ENCODE peak calls at places on chromosomes 13 and 19, in eight cellular contexts. K, Z, C, N, E, F, L and X are unnamed samples.

GRCh38 chr13:28347456-28348371 is 147.2 kb downstream of the FLT1 start:
- DNase-seq in K (no peak), Z (no peak), C (no peak), N (no peak), E (no peak), F (peak), L (no peak), X (peak)

GRCh38 chr13:31639443-31640163 is 99.7 kb upstream of the RXFP2 start:
- DNase-seq in K (no peak), Z (no peak), C (no peak), N (no peak), E (no peak), F (peak), L (no peak), X (no peak)

GRCh38 chr19:10238172-10238783 is 7.1 kb upstream of the S1PR2 start:
- DNase-seq in K (no peak), Z (no peak), C (peak), N (no peak), E (peak), F (peak), L (no peak), X (no peak)

GRCh38 chr19:54029930-54030490 is 33.7 kb downstream of the VSTM1 start:
- DNase-seq in K (peak), Z (no peak), C (no peak), N (peak), E (no peak), F (peak), L (peak), X (no peak)

GRCh38 chr19:50313812-50314536 is 15.2 kb downstream of the KCNC3 start:
- DNase-seq in K (no peak), Z (no peak), C (no peak), N (peak), E (no peak), F (no peak), L (no peak), X (no peak)

GRCh38 chr13:74575729-74576125 is 441.5 kb upstream of the KLF12 start:
- DNase-seq in K (peak), Z (peak), C (peak), N (peak), E (no peak), F (peak), L (peak), X (peak)

GRCh38 chr13:94309997-94310842 is 169.3 kb downstream of the DCT start:
- DNase-seq in K (no peak), Z (no peak), C (no peak), N (no peak), E (peak), F (peak), L (no peak), X (peak)

GRCh38 chr19:932647-933552 is 7.1 kb downstream of the ARID3A start:
- DNase-seq in K (no peak), Z (no peak), C (peak), N (peak), E (peak), F (peak), L (no peak), X (peak)

GRCh38 chr13:72886272-72887062 is 104.5 kb downstream of the PIBF1 start:
- DNase-seq in K (no peak), Z (no peak), C (no peak), N (no peak), E (no peak), F (peak), L (no peak), X (peak)

GRCh38 chr13:39016789-39017188 is 21.1 kb downstream of the PROSER1 start:
- DNase-seq in K (no peak), Z (no peak), C (no peak), N (peak), E (no peak), F (peak), L (no peak), X (no peak)

GRCh38 chr19:1833540-1833939 is 14.7 kb downstream of the REXO1 start:
- DNase-seq in K (no peak), Z (no peak), C (no peak), N (no peak), E (no peak), F (no peak), L (no peak), X (no peak)

GRCh38 chr13:69425235-69425634 is 682.4 kb upstream of the ATXN8OS start:
- DNase-seq in K (no peak), Z (no peak), C (no peak), N (no peak), E (no peak), F (no peak), L (no peak), X (no peak)

GRCh38 chr19:45154064-45154827 is 6.5 kb downstream of the NKPD1 start:
- DNase-seq in K (no peak), Z (no peak), C (no peak), N (no peak), E (no peak), F (peak), L (no peak), X (peak)

GRCh38 chr19:44636439-44637389 is 7.0 kb upstream of the PVR start:
- DNase-seq in K (no peak), Z (no peak), C (no peak), N (no peak), E (no peak), F (no peak), L (no peak), X (no peak)

GRCh38 chr13:66811445-66811844 is 418.7 kb downstream of the PCDH9 start:
- DNase-seq in K (no peak), Z (no peak), C (no peak), N (no peak), E (no peak), F (no peak), L (no peak), X (no peak)
- TF ChIP-seq CTCF in K (no peak), Z (no peak), C (no peak), N (no peak), E (no peak), F (no peak), L (no peak), X (no peak)

GRCh38 chr13:23579072-23579885 is 9.1 kb downstream of the TNFRSF19 start:
- DNase-seq in K (peak), Z (peak), C (peak), N (peak), E (peak), F (peak), L (peak), X (peak)
- TF ChIP-seq CTCF in K (no peak), Z (no peak), C (no peak), N (no peak), E (no peak), F (no peak), L (no peak), X (no peak)

DNA sequence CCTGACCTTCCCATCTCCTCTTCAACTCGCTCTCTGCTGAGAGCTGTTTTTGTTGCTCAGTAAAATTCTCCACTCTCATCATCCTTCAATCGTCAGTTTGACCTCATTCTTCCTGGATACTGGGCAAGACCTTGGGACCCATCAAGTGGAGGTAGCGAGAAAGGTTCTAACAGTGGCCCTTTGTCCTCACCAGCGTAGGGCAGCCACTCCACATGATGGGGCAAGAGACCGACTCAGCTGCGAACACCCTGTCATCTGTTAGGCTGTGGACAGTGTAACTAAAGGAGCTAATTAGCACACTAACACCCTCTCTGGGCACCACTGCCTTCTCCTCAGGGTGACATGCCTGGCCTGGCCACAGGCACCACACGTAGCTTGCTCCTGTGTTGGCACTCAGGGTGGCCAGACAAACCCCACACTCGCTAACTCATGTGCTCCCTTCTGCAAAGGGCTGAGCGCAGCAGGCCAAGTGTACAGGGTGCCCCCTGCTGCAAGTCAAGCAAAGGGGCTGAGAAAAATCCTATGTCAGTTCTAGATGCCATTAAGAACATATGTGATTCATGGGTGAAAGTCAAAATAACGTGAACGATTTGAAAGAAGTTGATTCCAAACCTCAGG is 1216.0 kb downstream of the SLITRK5 start:
- DNase-seq in K (no peak), Z (no peak), C (peak), N (no peak), E (no peak), F (no peak), L (no peak), X (no peak)
- TF ChIP-seq CTCF in K (no peak), Z (no peak), C (no peak), N (no peak), E (no peak), F (no peak), L (peak), X (no peak)

GRCh38 chr13:29418026-29418425 is 177.5 kb downstream of the SLC7A1 start:
- DNase-seq in K (no peak), Z (no peak), C (no peak), N (no peak), E (no peak), F (no peak), L (no peak), X (no peak)
- TF ChIP-seq CTCF in K (no peak), Z (no peak), C (no peak), N (peak), E (no peak), F (no peak), L (no peak), X (no peak)

DNA sequence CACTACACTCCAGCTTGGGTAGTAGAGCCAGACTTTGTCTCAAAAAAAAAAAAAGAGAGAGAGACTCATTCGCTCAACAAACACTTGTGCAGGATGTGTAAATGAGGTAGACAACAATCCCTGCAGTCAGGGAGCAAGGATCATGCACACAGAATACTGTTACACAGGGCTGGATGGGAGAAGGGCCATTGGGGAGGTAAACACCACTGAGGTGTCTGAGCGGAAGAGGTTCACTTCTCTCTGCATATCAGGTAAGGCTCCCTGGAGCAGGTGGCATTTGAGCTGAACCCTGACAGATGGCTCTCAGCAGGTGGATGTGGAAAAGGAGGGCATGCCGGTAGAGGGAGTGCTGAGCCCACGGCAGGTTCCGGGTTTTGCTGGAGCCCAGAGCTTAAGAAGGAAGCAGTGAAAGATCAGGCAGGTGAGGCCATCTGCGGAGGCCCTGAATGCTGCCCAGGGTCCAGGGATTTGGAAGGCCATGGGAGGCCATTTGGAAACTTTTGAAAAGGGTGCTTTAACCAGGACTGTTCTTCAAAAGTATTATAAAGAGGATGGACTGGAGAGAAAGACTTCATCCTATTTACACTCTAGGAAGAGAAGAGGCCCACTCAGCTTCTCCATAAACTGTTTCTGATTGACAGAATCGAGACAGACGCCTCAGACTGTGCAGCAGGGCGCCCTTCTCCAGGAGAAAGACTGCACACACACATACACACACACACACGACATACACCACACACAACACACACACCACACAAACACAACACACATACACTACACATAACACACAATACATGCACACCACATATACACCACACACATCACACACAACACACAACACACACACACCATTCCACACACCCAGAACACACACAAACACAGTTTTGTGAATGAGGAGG is 199.4 kb downstream of the USP12 start:
- DNase-seq in K (no peak), Z (no peak), C (no peak), N (peak), E (no peak), F (peak), L (no peak), X (peak)
- TF ChIP-seq CTCF in K (no peak), Z (no peak), C (no peak), N (peak), E (peak), F (peak), L (peak), X (peak)

GRCh38 chr19:56671613-56671994 is at the start of gene ZNF835:
- DNase-seq in K (peak), Z (peak), C (peak), N (no peak), E (no peak), F (no peak), L (no peak), X (no peak)
- TF ChIP-seq CTCF in K (no peak), Z (no peak), C (peak), N (no peak), E (no peak), F (no peak), L (no peak), X (no peak)

DNA sequence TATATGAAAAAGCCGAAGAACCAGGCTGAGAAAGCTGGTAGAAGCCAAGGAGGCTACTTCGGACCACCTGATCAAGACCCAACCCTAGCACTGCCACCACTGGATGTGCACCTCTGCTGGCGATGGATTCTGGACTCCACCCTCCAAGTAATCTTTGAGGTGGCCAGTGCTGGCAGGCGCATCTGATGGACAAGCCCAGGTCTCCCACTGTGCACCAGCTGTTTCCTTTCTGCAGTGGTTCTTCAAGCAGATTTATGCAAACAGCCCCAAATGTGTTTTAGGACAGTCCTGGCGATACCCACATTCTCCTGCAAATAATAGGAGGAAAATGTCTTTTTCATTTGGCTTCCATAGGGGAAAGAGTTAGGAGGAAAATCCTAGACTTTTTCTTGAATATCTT is 172.3 kb downstream of the SHISA2 start:
- DNase-seq in K (no peak), Z (no peak), C (no peak), N (no peak), E (no peak), F (no peak), L (no peak), X (no peak)
- TF ChIP-seq CTCF in K (no peak), Z (no peak), C (no peak), N (no peak), E (no peak), F (no peak), L (no peak), X (no peak)

GRCh38 chr13:99828114-99828513 is 143.5 kb downstream of the ZIC5 start:
- DNase-seq in K (no peak), Z (no peak), C (no peak), N (no peak), E (no peak), F (no peak), L (no peak), X (no peak)

GRCh38 chr13:99834246-99834645 is 137.3 kb downstream of the ZIC5 start:
- DNase-seq in K (no peak), Z (no peak), C (no peak), N (no peak), E (no peak), F (no peak), L (no peak), X (no peak)

GRCh38 chr13:99829156-99829555 is 142.4 kb downstream of the ZIC5 start:
- DNase-seq in K (no peak), Z (no peak), C (no peak), N (no peak), E (no peak), F (no peak), L (no peak), X (no peak)

GRCh38 chr13:99829593-99830239 is 141.9 kb downstream of the ZIC5 start:
- DNase-seq in K (no peak), Z (no peak), C (no peak), N (no peak), E (no peak), F (no peak), L (no peak), X (no peak)

GRCh38 chr13:99830931-99831330 is 140.6 kb downstream of the ZIC5 start:
- DNase-seq in K (no peak), Z (no peak), C (no peak), N (no peak), E (no peak), F (no peak), L (no peak), X (no peak)
- TF ChIP-seq CTCF in K (no peak), Z (no peak), C (no peak), N (no peak), E (no peak), F (no peak), L (no peak), X (no peak)

DNA sequence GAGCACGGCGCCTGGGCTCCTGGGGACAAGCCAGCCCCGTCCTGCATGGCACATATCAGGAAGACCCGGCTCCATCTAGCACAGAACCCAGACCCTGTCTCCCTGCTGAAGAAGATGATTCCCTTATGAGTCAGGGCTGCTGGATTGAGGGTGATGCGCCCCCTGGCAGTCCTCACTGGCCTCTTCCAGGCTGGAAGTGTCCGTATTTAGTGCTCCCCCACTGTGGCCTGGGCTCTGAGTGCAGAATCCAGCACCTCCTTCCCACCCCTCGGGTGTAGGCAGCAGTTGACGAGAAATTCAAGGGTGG is 14.9 kb downstream of the COMP start:
- DNase-seq in K (no peak), Z (no peak), C (no peak), N (no peak), E (no peak), F (peak), L (no peak), X (peak)
- TF ChIP-seq CTCF in K (no peak), Z (no peak), C (no peak), N (no peak), E (peak), F (peak), L (no peak), X (peak)